ENCODE peak calls at places on chromosomes 12 and 14, in seven cellular contexts. Z is fibroblast of pulmonary artery, M is HFFc6, L is mucosa of descending colon, P is astrocyte of the spinal cord, E is heart right ventricle, F is A549. U is an unnamed sample.

GRCh38 chr14:54591461-54592245 is 24.7 kb downstream of the SAMD4A start:
- DNase-seq in Z (no peak), M (no peak), L (no peak), P (no peak), E (no peak), F (no peak), U (no peak)

GRCh38 chr12:98894412-98895085 is 249.5 kb downstream of the APAF1 start:
- DNase-seq in Z (no peak), M (no peak), L (no peak), P (peak; percentile 3), E (no peak), F (no peak), U (no peak)

GRCh38 chr12:117148642-117149041 is 41.6 kb downstream of the FBXO21 start:
- DNase-seq in Z (no peak), M (no peak), L (no peak), P (no peak), E (no peak), F (no peak), U (no peak)

GRCh38 chr14:67442139-67442906 is 30.4 kb upstream of the PLEK2 start:
- DNase-seq in Z (no peak), M (no peak), L (no peak), P (no peak), E (no peak), F (no peak), U (no peak)

GRCh38 chr12:57416039-57416996 is 14.5 kb downstream of the R3HDM2 start:
- DNase-seq in Z (peak; percentile 8), M (peak; percentile 13), L (no peak), P (no peak), E (no peak), F (no peak), U (peak; percentile 19)

GRCh38 chr12:68953536-68953935 is 20.6 kb upstream of the CPM start:
- DNase-seq in Z (no peak), M (no peak), L (no peak), P (no peak), E (no peak), F (no peak), U (no peak)

GRCh38 chr12:110826592-110827200 is 20.1 kb upstream of the CCDC63 start:
- DNase-seq in Z (peak; percentile 88), M (peak; percentile 73), L (peak; percentile 97), P (peak; percentile 60), E (peak; percentile 87), F (peak; percentile 78), U (peak; percentile 92)

GRCh38 chr12:107891967-107892366 is 117.5 kb downstream of the ASCL4 start:
- DNase-seq in Z (peak; percentile 20), M (no peak), L (peak; percentile 17), P (no peak), E (no peak), F (no peak), U (peak; percentile 21)

GRCh38 chr14:79246200-79246599 is 965.1 kb downstream of the DIO2 start:
- DNase-seq in Z (no peak), M (no peak), L (no peak), P (no peak), E (no peak), F (no peak), U (no peak)

GRCh38 chr14:103862393-103862782 is 15.0 kb upstream of the PPP1R13B start:
- DNase-seq in Z (no peak), M (no peak), L (no peak), P (no peak), E (no peak), F (no peak), U (no peak)

GRCh38 chr12:42759622-42760273 is 170.2 kb upstream of the PRICKLE1 start:
- DNase-seq in Z (peak; percentile 84), M (no peak), L (peak; percentile 31), P (peak; percentile 50), E (peak; percentile 66), F (no peak), U (peak; percentile 83)

GRCh38 chr12:118467576-118467975 is 91.2 kb downstream of the SUDS3 start:
- DNase-seq in Z (no peak), M (no peak), L (no peak), P (no peak), E (no peak), F (no peak), U (no peak)

GRCh38 chr12:7061138-7061537 is 620 bp downstream of the C1S start:
- DNase-seq in Z (no peak), M (no peak), L (no peak), P (no peak), E (no peak), F (no peak), U (no peak)

GRCh38 chr12:117360551-117361311 is 695 bp downstream of the NOS1 start:
- DNase-seq in Z (no peak), M (no peak), L (no peak), P (no peak), E (no peak), F (no peak), U (no peak)

GRCh38 chr12:126648074-126648473 is 1582.8 kb downstream of the AACS start:
- DNase-seq in Z (no peak), M (no peak), L (no peak), P (no peak), E (no peak), F (no peak), U (no peak)

GRCh38 chr12:107461222-107461980 is 224.2 kb upstream of the PWP1 start:
- DNase-seq in Z (peak; percentile 57), M (peak; percentile 27), L (no peak), P (peak; percentile 93), E (no peak), F (no peak), U (peak; percentile 81)

GRCh38 chr12:88247241-88247643 is 105.1 kb downstream of the TMTC3 start:
- DNase-seq in Z (peak; percentile 75), M (peak; percentile 74), L (no peak), P (peak; percentile 87), E (no peak), F (peak; percentile 10), U (peak; percentile 76)

GRCh38 chr12:90995041-90995440 is 9.7 kb downstream of the EPYC start:
- DNase-seq in Z (peak; percentile 36), M (no peak), L (no peak), P (no peak), E (no peak), F (no peak), U (peak; percentile 58)

GRCh38 chr14:22847661-22848341 is 11.4 kb downstream of the MMP14 start:
- DNase-seq in Z (peak; percentile 69), M (peak; percentile 59), L (no peak), P (peak; percentile 45), E (no peak), F (no peak), U (peak; percentile 76)
- TF ChIP-seq CTCF in Z (no peak), M (peak; percentile 62), L (no peak), P (no peak), E (no peak), F (no peak), U (peak; percentile 14)

DNA sequence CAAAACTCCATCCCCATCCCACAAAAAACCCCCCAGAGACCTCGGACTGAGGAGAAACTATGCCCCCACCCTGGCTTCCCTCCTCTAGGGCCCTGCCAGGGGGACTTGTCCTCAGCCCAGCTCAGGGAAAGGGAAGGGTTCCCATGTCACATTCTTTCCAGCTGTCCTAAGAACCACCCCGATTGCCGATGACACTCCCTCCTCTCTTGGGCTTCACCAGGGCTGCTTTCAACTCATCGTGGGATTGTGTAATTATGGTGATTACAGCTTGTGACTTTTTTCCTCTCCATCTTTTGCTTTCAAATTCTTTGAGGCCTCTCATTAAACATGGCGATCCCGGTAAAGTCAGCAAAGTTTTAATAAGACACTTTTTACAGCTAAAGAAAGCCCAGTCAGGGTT is 344.1 kb downstream of the DPF3 start:
- DNase-seq in Z (no peak), M (no peak), L (no peak), P (no peak), E (no peak), F (no peak), U (no peak)
- TF ChIP-seq CTCF in Z (no peak), M (no peak), L (no peak), P (no peak), E (no peak), F (no peak), U (no peak)

DNA sequence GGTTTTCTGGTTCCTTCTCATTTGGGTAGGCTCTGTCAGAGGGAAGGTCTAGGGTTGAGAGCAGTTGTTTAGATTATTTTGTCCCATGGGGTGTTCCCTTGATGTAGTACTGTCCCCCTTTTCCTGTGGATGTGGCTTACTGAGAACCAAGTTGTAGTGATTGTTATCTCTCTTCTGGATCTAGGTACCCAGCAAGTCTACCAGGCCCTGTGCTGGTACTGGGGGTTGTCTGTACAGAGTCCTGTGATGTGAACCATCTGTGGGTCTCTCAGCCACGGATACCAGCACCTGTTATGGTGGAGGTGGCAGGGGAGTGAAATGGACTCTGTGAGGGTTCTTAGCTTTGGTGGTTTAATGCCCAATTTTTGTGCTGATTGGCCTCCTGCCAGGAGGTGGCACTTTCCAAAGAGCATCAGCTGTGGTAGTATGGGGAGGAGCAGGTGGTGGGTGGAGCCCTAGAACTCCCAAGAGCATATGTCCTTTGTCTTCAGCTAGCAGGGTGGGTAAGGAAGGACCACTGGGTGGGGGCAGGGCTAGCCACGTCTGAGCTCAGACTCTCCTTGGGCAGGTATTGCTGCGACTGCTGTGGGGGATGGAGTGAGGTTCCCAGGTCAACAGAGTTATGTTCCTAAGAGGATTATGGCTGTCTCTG is 179.3 kb upstream of the BTG1 start:
- DNase-seq in Z (no peak), M (no peak), L (no peak), P (no peak), E (no peak), F (no peak), U (no peak)
- TF ChIP-seq CTCF in Z (no peak), M (no peak), L (no peak), P (no peak), E (no peak), F (no peak), U (no peak)

DNA sequence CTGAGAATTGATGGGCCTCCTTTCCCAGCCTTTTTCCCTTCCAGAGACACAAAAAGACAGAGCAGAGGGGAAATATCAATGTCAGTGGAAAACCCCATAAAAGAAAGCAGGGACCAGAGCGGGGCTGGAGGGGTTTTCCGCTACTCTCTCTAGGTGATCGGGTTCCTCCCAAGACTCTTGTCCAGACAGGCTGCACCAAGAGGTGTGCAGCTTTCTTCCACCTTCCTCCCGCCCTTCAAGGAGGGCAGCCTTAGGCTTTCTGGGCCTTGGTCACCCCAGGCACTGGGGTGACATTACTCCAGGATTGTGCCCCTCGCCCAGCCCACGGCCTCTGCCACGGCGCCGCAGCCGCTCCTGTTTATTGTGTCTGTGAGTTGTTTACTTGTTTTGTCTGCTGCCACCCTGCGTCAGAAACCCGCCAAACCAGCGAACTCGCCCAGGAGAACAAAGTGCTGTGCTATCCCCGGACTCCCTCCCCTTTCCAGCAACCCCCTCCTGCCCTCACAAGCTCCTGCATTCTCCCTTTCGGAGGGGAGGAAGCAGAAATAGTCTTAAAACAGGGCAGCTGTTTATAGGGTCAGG is 6.7 kb upstream of the HOXC6 start:
- DNase-seq in Z (no peak), M (no peak), L (no peak), P (no peak), E (no peak), F (no peak), U (no peak)
- TF ChIP-seq CTCF in Z (no peak), M (no peak), L (no peak), P (no peak), E (no peak), F (no peak), U (no peak)

DNA sequence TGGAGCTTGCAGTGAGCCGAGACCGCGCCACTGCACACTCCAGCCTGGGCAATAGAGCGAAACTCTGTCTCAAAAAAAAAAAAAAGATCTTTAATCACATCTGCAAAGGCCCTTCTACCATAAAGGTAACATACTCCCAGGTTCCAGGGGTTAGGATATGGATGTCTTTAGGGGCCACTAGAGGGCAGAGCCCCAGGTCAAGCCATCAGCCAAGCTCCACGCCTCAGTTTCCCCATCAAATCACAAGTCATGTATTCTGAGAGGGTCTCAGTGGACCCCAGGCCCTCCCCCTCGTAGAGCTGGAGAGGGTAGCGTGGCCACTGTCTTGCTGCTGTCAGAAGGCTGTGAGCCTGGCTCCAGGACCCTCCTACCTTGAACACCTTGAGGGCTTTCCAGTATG is 18.8 kb downstream of the SLC8B1 start:
- DNase-seq in Z (no peak), M (no peak), L (no peak), P (no peak), E (no peak), F (no peak), U (no peak)
- TF ChIP-seq CTCF in Z (no peak), M (peak; percentile 53), L (no peak), P (peak; percentile 13), E (no peak), F (peak; percentile 21), U (peak; percentile 7)

U was measured in choroid plexus epithelial cell.